ENCODE peak calls at places on chromosome 2, in eight cellular contexts. L is substantia nigra; J is H7; B is lung microvascular endothelial cell; T is DMS 273 treated with DMSO at 0.1 percent for 48 hours; C is NCI-H1092; U is activated CD4-positive, alpha-beta T cell treated with anti-CD3 and anti-CD28 coated beads, Interleukin-2, amount 50 U/mL, for 1 hour; X is thoracic aorta. R is an unnamed sample.

GRCh38 chr2:32423536-32423935 is 66.7 kb downstream of the BIRC6 start:
- DNase-seq in C (no peak), U (no peak), T (no peak), L (no peak), B (no peak), J (no peak), X (no peak), R (no peak)

GRCh38 chr2:32067549-32067948 is 4.2 kb downstream of the SPAST start:
- DNase-seq in T (no peak), U (no peak), C (no peak), B (no peak), L (no peak), J (no peak), X (no peak), R (no peak)

GRCh38 chr2:88668862-88669261 is 22.6 kb upstream of the RPIA start:
- DNase-seq in B (no peak), C (no peak), J (no peak), X (no peak), U (no peak), L (no peak), T (no peak), R (no peak)

GRCh38 chr2:233857511-233858118 is 3.3 kb upstream of the HJURP start:
- DNase-seq in C (no peak), T (no peak), B (peak; percentile 33), J (peak; percentile 72), U (peak; percentile 50), L (no peak), X (no peak), R (no peak)

GRCh38 chr2:26654061-26654340 is 12.8 kb upstream of the CIB4 start:
- DNase-seq in C (no peak), B (no peak), U (no peak), T (no peak), J (no peak), L (no peak), X (no peak), R (no peak)

GRCh38 chr2:141417246-141417797 is 713.5 kb downstream of the LRP1B start:
- DNase-seq in B (no peak), T (no peak), C (no peak), X (no peak), J (no peak), L (no peak), U (no peak), R (no peak)

GRCh38 chr2:195304310-195304709 is 352.7 kb upstream of the SLC39A10 start:
- DNase-seq in U (no peak), J (no peak), T (no peak), L (no peak), C (no peak), X (no peak), B (no peak), R (no peak)

GRCh38 chr2:225002039-225002655 is 40.1 kb downstream of the DOCK10 start:
- DNase-seq in T (no peak), L (peak; percentile 10), U (peak; percentile 58), C (peak; percentile 30), J (peak; percentile 2), X (peak; percentile 49), B (peak; percentile 86), R (no peak)

GRCh38 chr2:241035818-241036396 is 37.5 kb downstream of the SNED1 start:
- DNase-seq in L (no peak), J (peak; percentile 90), X (no peak), U (peak; percentile 61), B (no peak), T (no peak), C (no peak), R (no peak)